ENCODE peak calls at places on chromosome 1, in four cellular contexts. A, Y, I and E are unnamed samples.

GRCh38 chr1:11550664-11551283 is 71.8 kb downstream of the DISP3 start:
- DNase-seq in A (no peak), Y (peak; percentile 87), I (peak; percentile 38), E (peak; percentile 65)

GRCh38 chr1:64038965-64039926 is 164.2 kb upstream of the UBE2U start:
- DNase-seq in A (no peak), Y (peak; percentile 39), I (no peak), E (peak; percentile 84)

GRCh38 chr1:38045431-38046332 is 911 bp downstream of the POU3F1 start:
- DNase-seq in A (peak; percentile 57), Y (no peak), I (peak; percentile 22), E (peak; percentile 36)

GRCh38 chr1:243364330-243364729 is 108.5 kb downstream of the SDCCAG8 start:
- DNase-seq in A (no peak), Y (no peak), I (no peak), E (no peak)

GRCh38 chr1:165408518-165408917 is 36.4 kb downstream of the RXRG start:
- DNase-seq in A (no peak), Y (peak; percentile 30), I (no peak), E (peak; percentile 33)

GRCh38 chr1:45543599-45544417 is 6.8 kb upstream of the AKR1A1 start:
- DNase-seq in A (peak; percentile 78), Y (peak; percentile 73), I (peak; percentile 71), E (no peak)

GRCh38 chr1:107309962-107310361 is 169.1 kb downstream of the NTNG1 start:
- DNase-seq in A (no peak), Y (peak; percentile 8), I (no peak), E (no peak)

GRCh38 chr1:213690341-213690917 is 297.3 kb upstream of the PROX1 start:
- DNase-seq in A (no peak), Y (no peak), I (no peak), E (no peak)

GRCh38 chr1:185375583-185375982 is 58.5 kb upstream of the IVNS1ABP start:
- DNase-seq in A (peak; percentile 52), Y (no peak), I (no peak), E (no peak)

GRCh38 chr1:171879556-171879955 is 38.3 kb downstream of the DNM3 start:
- DNase-seq in A (no peak), Y (no peak), I (no peak), E (no peak)

GRCh38 chr1:209045326-209046057 is 538.0 kb upstream of the CAMK1G start:
- DNase-seq in A (no peak), Y (no peak), I (no peak), E (peak; percentile 25)

GRCh38 chr1:235009074-235009473 is 119.6 kb downstream of the TOMM20 start:
- DNase-seq in A (no peak), Y (peak; percentile 27), I (no peak), E (no peak)

GRCh38 chr1:164659621-164660414 is 100.8 kb downstream of the PBX1 start:
- DNase-seq in A (peak; percentile 55), Y (no peak), I (no peak), E (no peak)

GRCh38 chr1:208174736-208175507 is 69.3 kb downstream of the PLXNA2 start:
- DNase-seq in A (no peak), Y (no peak), I (no peak), E (no peak)

GRCh38 chr1:63148825-63149645 is 173.3 kb upstream of the FOXD3 start:
- DNase-seq in A (no peak), Y (peak; percentile 12), I (peak; percentile 8), E (peak; percentile 11)

GRCh38 chr1:10063878-10064277 is 31.1 kb downstream of the UBE4B start:
- DNase-seq in A (no peak), Y (no peak), I (no peak), E (no peak)

GRCh38 chr1:183702087-183702812 is 49.1 kb upstream of the APOBEC4 start:
- DNase-seq in A (no peak), Y (no peak), I (no peak), E (no peak)

GRCh38 chr1:57605933-57606332 is 182.1 kb upstream of the DAB1 start:
- DNase-seq in A (no peak), Y (no peak), I (no peak), E (no peak)

GRCh38 chr1:77438239-77438913 is 156.6 kb downstream of the AK5 start:
- DNase-seq in A (no peak), Y (peak; percentile 11), I (peak; percentile 27), E (peak; percentile 51)

GRCh38 chr1:161314201-161314981 is at the start of gene SDHC:
- DNase-seq in A (peak; percentile 92), Y (peak; percentile 95), I (peak; percentile 95), E (peak; percentile 90)

GRCh38 chr1:218485241-218485928 is 140.2 kb downstream of the TGFB2 start:
- DNase-seq in A (no peak), Y (no peak), I (no peak), E (no peak)

GRCh38 chr1:17886838-17887441 is 131.8 kb downstream of the ACTL8 start:
- DNase-seq in A (no peak), Y (no peak), I (no peak), E (no peak)

GRCh38 chr1:155192346-155193274 is 15.1 kb downstream of the THBS3 start:
- DNase-seq in A (peak; percentile 88), Y (no peak), I (peak; percentile 71), E (no peak)

GRCh38 chr1:88571510-88571909 is 112.6 kb upstream of the PKN2 start:
- DNase-seq in A (no peak), Y (no peak), I (no peak), E (no peak)

GRCh38 chr1:35031103-35031452 is 667 bp downstream of the ZMYM6 start:
- DNase-seq in A (no peak), Y (peak; percentile 51), I (peak; percentile 64), E (peak; percentile 35)

GRCh38 chr1:44377925-44378784 is 23.1 kb upstream of the ERI3 start:
- DNase-seq in A (peak; percentile 57), Y (peak; percentile 50), I (peak; percentile 53), E (peak; percentile 38)

GRCh38 chr1:228917342-228917741 is 182.1 kb downstream of the RHOU start:
- DNase-seq in A (no peak), Y (no peak), I (no peak), E (no peak)

GRCh38 chr1:242019018-242019417 is 20.1 kb upstream of the MAP1LC3C start:
- DNase-seq in A (no peak), Y (no peak), I (no peak), E (no peak)

GRCh38 chr1:39269791-39270342 is 65.4 kb downstream of the MACF1 start:
- DNase-seq in A (no peak), Y (peak; percentile 87), I (peak; percentile 8), E (no peak)

GRCh38 chr1:109882288-109883245 is 28.1 kb upstream of the CSF1 start:
- DNase-seq in A (no peak), Y (no peak), I (no peak), E (no peak)
- H3K36me3 ChIP-seq in A (no peaks in the 10 kb centered on the region), Y (no peaks in the 10 kb centered on the region), I (no peaks in the 10 kb centered on the region), E (no peaks in the 10 kb centered on the region)

GRCh38 chr1:167618366-167618765 is 11.7 kb upstream of the RCSD1 start:
- DNase-seq in A (no peak), Y (no peak), I (no peak), E (no peak)

GRCh38 chr1:167616521-167616920 is 13.5 kb upstream of the RCSD1 start:
- DNase-seq in A (no peak), Y (no peak), I (no peak), E (no peak)

GRCh38 chr1:167618789-167619188 is 11.2 kb upstream of the RCSD1 start:
- DNase-seq in A (no peak), Y (no peak), I (no peak), E (no peak)

GRCh38 chr1:167617100-167617949 is 12.7 kb upstream of the RCSD1 start:
- DNase-seq in A (peak; percentile 60), Y (peak; percentile 82), I (peak; percentile 79), E (no peak)

DNA sequence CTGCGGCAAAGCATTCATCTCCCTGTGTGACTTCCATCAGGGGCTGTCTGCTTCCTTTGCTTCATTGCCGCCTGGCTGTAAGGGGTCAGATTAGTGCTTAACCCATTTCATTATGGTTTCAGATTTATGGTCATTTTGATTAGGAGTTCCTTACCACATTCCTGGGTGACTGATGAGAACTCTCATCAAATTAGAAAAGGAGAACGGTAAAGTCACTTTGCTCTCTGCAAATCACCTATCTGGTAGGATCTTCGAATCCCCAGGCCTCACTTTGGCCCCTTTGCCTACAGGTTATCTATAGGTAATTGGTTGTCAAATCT is 12.1 kb upstream of the RCSD1 start:
- DNase-seq in A (no peak), Y (no peak), I (no peak), E (no peak)
- H3K4me3 ChIP-seq in A (no peak overlapping the region), Y (no peak overlapping the region), I (peak overlapping the region; percentile 32), E (no peak overlapping the region)

DNA sequence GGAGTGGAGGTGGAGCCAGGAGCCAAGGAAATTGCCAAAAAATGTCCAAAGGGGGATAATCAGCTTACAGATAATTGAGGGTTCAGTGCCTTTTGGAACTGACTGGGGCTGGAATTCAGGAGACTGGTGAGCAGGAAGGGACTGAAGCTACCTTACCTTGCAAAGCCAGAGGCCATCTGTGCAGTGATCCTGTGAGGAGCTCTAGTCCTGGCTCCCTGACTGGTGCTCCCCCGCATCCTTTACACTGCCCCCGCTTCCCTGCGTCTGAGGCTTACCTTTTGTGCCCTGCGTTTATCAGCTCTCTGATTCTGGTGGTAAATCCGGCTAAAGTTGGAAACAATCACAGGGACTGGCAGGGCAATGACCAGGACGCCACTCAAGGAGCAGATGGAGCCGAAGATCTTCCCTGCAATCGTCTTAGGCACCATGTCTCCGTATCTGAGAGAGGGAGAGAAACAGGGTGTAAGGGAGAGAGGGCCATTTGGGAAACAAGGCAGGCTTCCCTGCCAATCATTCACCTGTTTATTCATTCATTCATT is 31.0 kb downstream of the DDX20 start:
- DNase-seq in A (no peak), Y (no peak), I (no peak), E (no peak)
- H3K27me3 ChIP-seq in A (no peaks in the 10 kb centered on the region), Y (no peaks in the 10 kb centered on the region), I (peaks cover 2% of the 10 kb centered on the region), E (peaks cover 21% of the 10 kb centered on the region)

DNA sequence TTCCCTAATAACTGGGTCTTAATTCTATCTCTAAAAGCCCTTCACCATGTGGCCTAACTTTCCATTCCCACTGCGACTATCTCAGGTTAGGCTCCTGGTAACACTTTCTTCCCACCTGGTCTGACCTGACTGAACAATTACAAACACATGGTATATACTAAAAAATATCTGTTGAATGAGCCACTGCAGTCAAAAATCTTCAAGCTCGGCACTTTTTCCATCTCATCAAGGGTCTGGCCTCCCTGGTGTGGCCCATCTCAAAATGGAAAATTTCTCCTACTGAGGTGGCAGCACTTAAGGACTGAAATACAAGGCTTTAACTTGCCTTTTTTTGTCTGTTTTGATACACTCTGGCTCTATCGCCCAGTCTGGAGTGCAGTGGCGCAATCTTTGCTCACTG is 48.3 kb downstream of the BCAR3 start:
- DNase-seq in A (no peak), Y (no peak), I (no peak), E (no peak)
- H3K36me3 ChIP-seq in A (no peaks in the 10 kb centered on the region), Y (no peaks in the 10 kb centered on the region), I (no peaks in the 10 kb centered on the region), E (peaks cover 44% of the 10 kb centered on the region)

DNA sequence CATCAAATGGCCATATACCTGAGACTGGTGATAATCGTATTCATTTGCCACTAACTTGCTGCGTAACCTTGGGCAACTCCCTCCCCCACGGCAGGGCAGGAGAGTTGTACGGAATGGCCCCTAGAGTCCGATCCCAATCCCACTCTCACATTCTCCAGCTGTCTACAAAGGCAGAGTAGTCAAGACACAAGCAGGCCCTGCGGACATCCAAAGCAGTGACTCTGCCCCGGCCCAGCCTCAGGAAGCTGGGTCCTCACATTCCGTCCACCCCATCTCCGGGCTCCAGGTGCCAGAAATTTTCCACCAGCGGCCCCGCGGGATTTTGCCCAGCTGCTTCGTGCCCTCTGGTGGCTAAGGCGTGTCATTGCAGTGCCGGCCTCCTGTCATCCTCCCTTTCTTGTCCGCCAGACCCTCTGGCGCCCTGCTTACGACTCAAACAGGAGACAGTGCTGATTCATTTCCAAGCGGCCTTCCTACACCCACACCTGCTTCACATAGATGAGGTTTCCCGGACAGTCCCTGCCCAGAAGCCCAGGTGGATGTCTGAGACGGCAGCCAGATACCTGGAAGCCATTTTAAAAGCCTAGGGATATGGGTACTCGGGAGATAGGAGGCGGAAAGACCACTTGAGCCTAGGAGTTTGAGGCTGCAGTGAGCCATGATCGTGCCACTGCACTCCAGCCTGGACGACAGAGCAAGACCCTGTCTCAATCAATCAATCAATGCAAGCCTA is 2.9 kb upstream of the S100A2 start:
- DNase-seq in A (peak; percentile 93), Y (peak; percentile 78), I (peak; percentile 83), E (peak; percentile 92)
- H3K4me3 ChIP-seq in A (peak overlapping the region; percentile 35), Y (peak overlapping the region; percentile 22), I (peak overlapping the region; percentile 44), E (no peak overlapping the region)

GRCh38 chr1:3233031-3233430 is 164.0 kb downstream of the PRDM16 start:
- DNase-seq in A (no peak), Y (no peak), I (no peak), E (no peak)
- H3K27me3 ChIP-seq in A (peaks cover 4% of the 10 kb centered on the region), Y (peaks cover 98% of the 10 kb centered on the region), I (no peaks in the 10 kb centered on the region), E (no peaks in the 10 kb centered on the region)